ENCODE peak calls at places on chromosome 19, in ten cellular contexts. One of them, this sample, is unnamed.

GRCh38 chr19:38676878-38677646 is 29.6 kb downstream of the ACTN4 start:
- DNase-seq in OCI-LY7: no peak
- DNase-seq in hepatocyte: no peak
- DNase-seq in tibial artery: no peak
- DNase-seq in AG09319: no peak
- DNase-seq in thoracic aorta: no peak
- DNase-seq in kidney epithelial cell: no peak
- DNase-seq in NB4: no peak
- DNase-seq in pancreas: no peak
- DNase-seq in Peyer's patch: no peak
- DNase-seq in this sample: no peak

GRCh38 chr19:50861025-50861424 is 6.3 kb downstream of the KLK3 start:
- DNase-seq in tibial artery: no peak
- DNase-seq in OCI-LY7: no peak
- DNase-seq in NB4: no peak
- DNase-seq in pancreas: no peak
- DNase-seq in thoracic aorta: no peak
- DNase-seq in kidney epithelial cell: no peak
- DNase-seq in hepatocyte: no peak
- DNase-seq in AG09319: no peak
- DNase-seq in Peyer's patch: no peak
- DNase-seq in this sample: no peak

GRCh38 chr19:12868540-12869112 is 12.6 kb downstream of the DNASE2 start:
- DNase-seq in NB4: no peak
- DNase-seq in hepatocyte: no peak
- DNase-seq in thoracic aorta: no peak
- DNase-seq in pancreas: no peak
- DNase-seq in OCI-LY7: peak
- DNase-seq in Peyer's patch: no peak
- DNase-seq in tibial artery: no peak
- DNase-seq in kidney epithelial cell: no peak
- DNase-seq in AG09319: no peak
- DNase-seq in this sample: no peak

GRCh38 chr19:39307822-39308530 is 11.8 kb downstream of the IFNL1 start:
- DNase-seq in pancreas: no peak
- DNase-seq in thoracic aorta: no peak
- DNase-seq in OCI-LY7: no peak
- DNase-seq in AG09319: no peak
- DNase-seq in kidney epithelial cell: no peak
- DNase-seq in Peyer's patch: no peak
- DNase-seq in NB4: no peak
- DNase-seq in hepatocyte: peak
- DNase-seq in tibial artery: no peak
- DNase-seq in this sample: no peak

GRCh38 chr19:670609-671075 is 5.5 kb upstream of the FSTL3 start:
- DNase-seq in hepatocyte: no peak
- DNase-seq in kidney epithelial cell: no peak
- DNase-seq in OCI-LY7: no peak
- DNase-seq in NB4: no peak
- DNase-seq in thoracic aorta: no peak
- DNase-seq in pancreas: no peak
- DNase-seq in tibial artery: no peak
- DNase-seq in AG09319: no peak
- DNase-seq in Peyer's patch: no peak
- DNase-seq in this sample: no peak

GRCh38 chr19:3275068-3275582 is 50.7 kb downstream of the CELF5 start:
- DNase-seq in Peyer's patch: no peak
- DNase-seq in tibial artery: no peak
- DNase-seq in hepatocyte: no peak
- DNase-seq in thoracic aorta: no peak
- DNase-seq in pancreas: no peak
- DNase-seq in kidney epithelial cell: no peak
- DNase-seq in NB4: peak
- DNase-seq in AG09319: no peak
- DNase-seq in OCI-LY7: peak
- DNase-seq in this sample: peak

GRCh38 chr19:57002195-57002601 is 117.6 kb upstream of the USP29 start:
- DNase-seq in OCI-LY7: no peak
- DNase-seq in tibial artery: no peak
- DNase-seq in pancreas: no peak
- DNase-seq in hepatocyte: no peak
- DNase-seq in NB4: no peak
- DNase-seq in kidney epithelial cell: no peak
- DNase-seq in Peyer's patch: no peak
- DNase-seq in thoracic aorta: no peak
- DNase-seq in AG09319: no peak
- DNase-seq in this sample: no peak

GRCh38 chr19:54364775-54365257 is at the start of gene LAIR1:
- DNase-seq in pancreas: no peak
- DNase-seq in tibial artery: peak
- DNase-seq in OCI-LY7: peak
- DNase-seq in Peyer's patch: peak
- DNase-seq in kidney epithelial cell: no peak
- DNase-seq in thoracic aorta: no peak
- DNase-seq in NB4: peak
- DNase-seq in AG09319: no peak
- DNase-seq in hepatocyte: no peak
- DNase-seq in this sample: no peak

GRCh38 chr19:52566121-52566520 is 4.0 kb upstream of the ZNF701 start:
- DNase-seq in Peyer's patch: no peak
- DNase-seq in hepatocyte: no peak
- DNase-seq in tibial artery: no peak
- DNase-seq in kidney epithelial cell: no peak
- DNase-seq in NB4: no peak
- DNase-seq in AG09319: no peak
- DNase-seq in OCI-LY7: no peak
- DNase-seq in thoracic aorta: no peak
- DNase-seq in pancreas: no peak
- DNase-seq in this sample: no peak

GRCh38 chr19:45817725-45818301 is 2.7 kb upstream of the RSPH6A start:
- DNase-seq in pancreas: peak
- DNase-seq in kidney epithelial cell: no peak
- DNase-seq in NB4: peak
- DNase-seq in OCI-LY7: no peak
- DNase-seq in AG09319: no peak
- DNase-seq in hepatocyte: no peak
- DNase-seq in thoracic aorta: no peak
- DNase-seq in tibial artery: no peak
- DNase-seq in Peyer's patch: no peak
- DNase-seq in this sample: no peak

GRCh38 chr19:858868-859843 is at the start of gene CFD:
- DNase-seq in thoracic aorta: no peak
- DNase-seq in pancreas: peak
- DNase-seq in OCI-LY7: no peak
- DNase-seq in hepatocyte: no peak
- DNase-seq in AG09319: no peak
- DNase-seq in NB4: peak
- DNase-seq in tibial artery: peak
- DNase-seq in Peyer's patch: peak
- DNase-seq in kidney epithelial cell: no peak
- DNase-seq in this sample: no peak

GRCh38 chr19:5691930-5692784 is 2.1 kb downstream of the RPL36 start:
- DNase-seq in hepatocyte: peak
- DNase-seq in thoracic aorta: no peak
- DNase-seq in Peyer's patch: no peak
- DNase-seq in pancreas: peak
- DNase-seq in tibial artery: no peak
- DNase-seq in AG09319: no peak
- DNase-seq in OCI-LY7: peak
- DNase-seq in NB4: peak
- DNase-seq in kidney epithelial cell: no peak
- DNase-seq in this sample: no peak

GRCh38 chr19:17098326-17098725 is 22.7 kb downstream of the MYO9B start:
- DNase-seq in kidney epithelial cell: no peak
- DNase-seq in Peyer's patch: no peak
- DNase-seq in AG09319: no peak
- DNase-seq in NB4: no peak
- DNase-seq in hepatocyte: no peak
- DNase-seq in thoracic aorta: no peak
- DNase-seq in pancreas: no peak
- DNase-seq in tibial artery: no peak
- DNase-seq in OCI-LY7: no peak
- DNase-seq in this sample: no peak

GRCh38 chr19:42325896-42326771 is 699 bp downstream of the MEGF8 start:
- DNase-seq in tibial artery: no peak
- DNase-seq in NB4: peak
- DNase-seq in AG09319: no peak
- DNase-seq in OCI-LY7: peak
- DNase-seq in thoracic aorta: no peak
- DNase-seq in hepatocyte: no peak
- DNase-seq in kidney epithelial cell: no peak
- DNase-seq in Peyer's patch: no peak
- DNase-seq in pancreas: peak
- DNase-seq in this sample: peak

GRCh38 chr19:6092329-6093286 is 17.7 kb downstream of the RFX2 start:
- DNase-seq in hepatocyte: peak
- DNase-seq in Peyer's patch: peak
- DNase-seq in OCI-LY7: no peak
- DNase-seq in pancreas: peak
- DNase-seq in tibial artery: peak
- DNase-seq in kidney epithelial cell: peak
- DNase-seq in NB4: peak
- DNase-seq in thoracic aorta: peak
- DNase-seq in AG09319: peak
- DNase-seq in this sample: peak

GRCh38 chr19:16571689-16572331 is 405 bp downstream of the SLC35E1 start:
- DNase-seq in OCI-LY7: peak
- DNase-seq in pancreas: no peak
- DNase-seq in hepatocyte: peak
- DNase-seq in Peyer's patch: no peak
- DNase-seq in tibial artery: no peak
- DNase-seq in NB4: peak
- DNase-seq in AG09319: no peak
- DNase-seq in thoracic aorta: no peak
- DNase-seq in kidney epithelial cell: no peak
- DNase-seq in this sample: no peak

DNA sequence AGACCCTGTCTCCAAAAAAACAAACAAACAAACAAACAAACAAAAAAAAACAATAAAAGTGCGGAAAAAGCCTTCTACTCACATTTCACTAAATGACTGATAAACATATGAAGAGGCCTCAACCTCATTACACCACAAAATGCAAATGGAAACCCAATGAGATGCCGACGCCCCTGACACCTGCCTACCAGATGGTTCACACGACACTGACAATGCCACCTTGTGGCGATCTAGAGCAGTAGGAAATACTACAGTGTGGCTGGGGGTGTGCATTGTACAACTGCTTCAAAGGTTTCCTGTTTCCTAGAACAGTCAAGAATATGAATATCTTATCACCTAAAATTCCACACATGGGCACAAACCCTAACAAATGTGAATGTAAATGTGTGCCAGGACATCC is 14.0 kb downstream of the SCGB2B2 start:
- DNase-seq in tibial artery: no peak
- DNase-seq in hepatocyte: no peak
- DNase-seq in pancreas: no peak
- DNase-seq in AG09319: no peak
- DNase-seq in OCI-LY7: peak
- DNase-seq in NB4: peak
- DNase-seq in kidney epithelial cell: no peak
- DNase-seq in thoracic aorta: no peak
- DNase-seq in Peyer's patch: no peak
- DNase-seq in this sample: peak
- TF ChIP-seq CTCF in tibial artery: no peak
- TF ChIP-seq CTCF in hepatocyte: no peak
- TF ChIP-seq CTCF in pancreas: no peak
- TF ChIP-seq CTCF in AG09319: peak
- TF ChIP-seq CTCF in OCI-LY7: peak
- TF ChIP-seq CTCF in NB4: peak
- TF ChIP-seq CTCF in kidney epithelial cell: no peak
- TF ChIP-seq CTCF in thoracic aorta: no peak
- TF ChIP-seq CTCF in Peyer's patch: peak
- TF ChIP-seq CTCF in this sample: peak

GRCh38 chr19:14686411-14686810 is 3.4 kb upstream of the ZNF333 start:
- DNase-seq in OCI-LY7: peak
- DNase-seq in thoracic aorta: no peak
- DNase-seq in pancreas: no peak
- DNase-seq in AG09319: no peak
- DNase-seq in hepatocyte: no peak
- DNase-seq in tibial artery: no peak
- DNase-seq in NB4: peak
- DNase-seq in kidney epithelial cell: no peak
- DNase-seq in Peyer's patch: no peak
- DNase-seq in this sample: peak
- TF ChIP-seq CTCF in OCI-LY7: peak
- TF ChIP-seq CTCF in thoracic aorta: no peak
- TF ChIP-seq CTCF in pancreas: no peak
- TF ChIP-seq CTCF in AG09319: no peak
- TF ChIP-seq CTCF in hepatocyte: peak
- TF ChIP-seq CTCF in tibial artery: no peak
- TF ChIP-seq CTCF in NB4: peak
- TF ChIP-seq CTCF in kidney epithelial cell: peak
- TF ChIP-seq CTCF in Peyer's patch: peak
- TF ChIP-seq CTCF in this sample: no peak

DNA sequence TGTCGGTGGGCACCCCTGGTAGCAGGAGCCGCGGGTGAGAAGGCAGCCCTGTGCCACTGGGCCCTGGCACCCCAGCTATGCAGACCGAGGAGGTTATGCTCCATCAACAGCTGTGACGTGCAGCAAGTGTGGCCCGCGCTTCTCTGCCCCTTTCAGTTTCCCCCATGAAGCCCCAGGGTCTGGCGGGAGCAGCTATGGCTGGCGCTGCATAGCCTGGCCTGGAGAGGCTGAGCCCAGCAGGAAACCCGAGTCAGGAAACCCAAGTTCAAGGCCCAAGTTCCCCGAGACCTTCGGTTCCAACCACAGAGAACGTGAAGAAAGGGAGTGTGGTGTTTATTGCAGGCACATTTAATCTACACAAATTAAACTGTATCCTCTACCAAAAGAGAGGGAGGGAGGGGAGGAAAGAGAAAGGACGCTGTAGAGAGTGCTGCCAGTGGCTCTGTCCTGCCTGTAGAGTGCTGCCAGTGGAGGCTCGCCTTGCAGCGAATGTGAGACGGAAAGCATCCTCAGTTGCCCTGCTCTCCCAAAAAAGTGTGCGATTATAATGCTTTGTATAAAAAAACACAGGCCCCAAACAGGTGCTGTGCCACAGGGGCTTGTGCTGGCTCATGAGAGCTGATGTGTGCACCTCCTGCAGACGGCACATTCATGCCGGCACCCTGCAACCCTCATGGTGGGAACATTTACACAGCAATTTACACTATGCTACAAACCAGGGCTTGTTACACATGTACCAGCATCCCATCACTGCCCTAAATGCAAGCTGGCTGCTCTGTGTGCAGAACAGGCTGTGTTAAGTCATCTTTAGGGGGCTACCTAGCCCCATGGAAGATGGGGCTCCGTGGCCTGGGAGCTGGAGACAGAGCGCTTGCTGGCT is 16.3 kb downstream of the POP4 start:
- DNase-seq in thoracic aorta: no peak
- DNase-seq in NB4: no peak
- DNase-seq in OCI-LY7: no peak
- DNase-seq in Peyer's patch: no peak
- DNase-seq in pancreas: no peak
- DNase-seq in kidney epithelial cell: no peak
- DNase-seq in AG09319: no peak
- DNase-seq in tibial artery: no peak
- DNase-seq in hepatocyte: no peak
- DNase-seq in this sample: peak
- TF ChIP-seq CTCF in thoracic aorta: no peak
- TF ChIP-seq CTCF in NB4: no peak
- TF ChIP-seq CTCF in OCI-LY7: no peak
- TF ChIP-seq CTCF in Peyer's patch: no peak
- TF ChIP-seq CTCF in pancreas: no peak
- TF ChIP-seq CTCF in kidney epithelial cell: no peak
- TF ChIP-seq CTCF in AG09319: no peak
- TF ChIP-seq CTCF in tibial artery: no peak
- TF ChIP-seq CTCF in hepatocyte: no peak
- TF ChIP-seq CTCF in this sample: no peak

GRCh38 chr19:35959040-35959967 is 23.1 kb downstream of the LRFN3 start:
- DNase-seq in tibial artery: no peak
- DNase-seq in pancreas: peak
- DNase-seq in thoracic aorta: no peak
- DNase-seq in AG09319: no peak
- DNase-seq in hepatocyte: peak
- DNase-seq in kidney epithelial cell: no peak
- DNase-seq in Peyer's patch: peak
- DNase-seq in OCI-LY7: no peak
- DNase-seq in NB4: no peak
- DNase-seq in this sample: no peak
- TF ChIP-seq CTCF in tibial artery: peak
- TF ChIP-seq CTCF in pancreas: no peak
- TF ChIP-seq CTCF in thoracic aorta: no peak
- TF ChIP-seq CTCF in AG09319: peak
- TF ChIP-seq CTCF in hepatocyte: peak
- TF ChIP-seq CTCF in kidney epithelial cell: no peak
- TF ChIP-seq CTCF in Peyer's patch: peak
- TF ChIP-seq CTCF in OCI-LY7: no peak
- TF ChIP-seq CTCF in NB4: no peak
- TF ChIP-seq CTCF in this sample: no peak